ENCODE peak calls at places on chromosomes 16 and 17, in six cellular contexts. D is GM10248, U is left lung, W is type B pancreatic cell, R is Caco-2, T is colonic mucosa. Y is an unnamed sample.

GRCh38 chr16:67562526-67562917 is at the start of gene CTCF:
- DNase-seq in D (peak), U (peak), W (no peak), R (peak), T (peak), Y (peak)

GRCh38 chr16:81879625-81880024 is 100.5 kb downstream of the PLCG2 start:
- DNase-seq in D (no peak), U (no peak), W (no peak), R (no peak), T (no peak), Y (no peak)

GRCh38 chr17:64785050-64785449 is 122.9 kb upstream of the SMURF2 start:
- DNase-seq in D (no peak), U (no peak), W (no peak), R (no peak), T (no peak), Y (no peak)

GRCh38 chr17:951388-952132 is 28.0 kb downstream of the NXN start:
- DNase-seq in D (no peak), U (no peak), W (peak), R (peak), T (no peak), Y (no peak)

GRCh38 chr17:53924530-53925455 is 102.1 kb downstream of the KIF2B start:
- DNase-seq in D (no peak), U (no peak), W (no peak), R (peak), T (no peak), Y (no peak)

GRCh38 chr16:2816751-2817495 is at the start of gene PRSS21:
- DNase-seq in D (no peak), U (no peak), W (no peak), R (no peak), T (no peak), Y (no peak)

GRCh38 chr17:144936-145670 is 7.7 kb downstream of the SCGB1C2 start:
- DNase-seq in D (no peak), U (peak), W (peak), R (peak), T (peak), Y (no peak)

GRCh38 chr16:56211471-56211944 is 20.2 kb downstream of the GNAO1 start:
- DNase-seq in D (no peak), U (no peak), W (no peak), R (no peak), T (no peak), Y (no peak)

GRCh38 chr17:82963104-82963950 is 116.1 kb upstream of the METRNL start:
- DNase-seq in D (peak), U (peak), W (peak), R (peak), T (peak), Y (peak)

GRCh38 chr17:7842950-7843535 is 9.0 kb downstream of the KDM6B start:
- DNase-seq in D (no peak), U (peak), W (no peak), R (no peak), T (peak), Y (no peak)

GRCh38 chr17:77371117-77371887 is 230.5 kb downstream of the SEC14L1 start:
- DNase-seq in D (no peak), U (peak), W (no peak), R (no peak), T (no peak), Y (no peak)

GRCh38 chr16:85306793-85307551 is 194.7 kb upstream of the CIBAR2 start:
- DNase-seq in D (no peak), U (no peak), W (no peak), R (no peak), T (no peak), Y (no peak)

GRCh38 chr16:1442697-1443096 is 1.7 kb downstream of the CCDC154 start:
- DNase-seq in D (no peak), U (no peak), W (no peak), R (no peak), T (no peak), Y (no peak)

GRCh38 chr17:37373530-37374159 is 2.1 kb upstream of the C17orf78 start:
- DNase-seq in D (peak), U (no peak), W (no peak), R (peak), T (peak), Y (peak)

GRCh38 chr16:84995666-84996065 is 15.7 kb downstream of the ZDHHC7 start:
- DNase-seq in D (no peak), U (no peak), W (no peak), R (no peak), T (no peak), Y (no peak)

GRCh38 chr17:47907932-47908562 is 12.0 kb downstream of the SP2 start:
- DNase-seq in D (no peak), U (no peak), W (no peak), R (no peak), T (no peak), Y (no peak)

GRCh38 chr16:974606-975312 is 4.0 kb upstream of the LMF1 start:
- DNase-seq in D (no peak), U (no peak), W (peak), R (no peak), T (no peak), Y (no peak)

GRCh38 chr17:17191346-17191792 is 14.8 kb downstream of the PLD6 start:
- DNase-seq in D (no peak), U (no peak), W (no peak), R (no peak), T (no peak), Y (no peak)

GRCh38 chr16:27551046-27551445 is 1.1 kb downstream of the KATNIP start:
- DNase-seq in D (no peak), U (no peak), W (no peak), R (no peak), T (no peak), Y (no peak)

GRCh38 chr16:87927195-87927562 is 9.2 kb downstream of the CA5A start:
- DNase-seq in D (no peak), U (no peak), W (no peak), R (peak), T (no peak), Y (no peak)

GRCh38 chr16:87931504-87931903 is 4.8 kb downstream of the CA5A start:
- DNase-seq in D (no peak), U (no peak), W (no peak), R (no peak), T (no peak), Y (no peak)

GRCh38 chr16:87929986-87930385 is 6.3 kb downstream of the CA5A start:
- DNase-seq in D (no peak), U (no peak), W (no peak), R (no peak), T (no peak), Y (no peak)

GRCh38 chr16:87933140-87933495 is 3.2 kb downstream of the CA5A start:
- DNase-seq in D (no peak), U (no peak), W (no peak), R (no peak), T (no peak), Y (no peak)

DNA sequence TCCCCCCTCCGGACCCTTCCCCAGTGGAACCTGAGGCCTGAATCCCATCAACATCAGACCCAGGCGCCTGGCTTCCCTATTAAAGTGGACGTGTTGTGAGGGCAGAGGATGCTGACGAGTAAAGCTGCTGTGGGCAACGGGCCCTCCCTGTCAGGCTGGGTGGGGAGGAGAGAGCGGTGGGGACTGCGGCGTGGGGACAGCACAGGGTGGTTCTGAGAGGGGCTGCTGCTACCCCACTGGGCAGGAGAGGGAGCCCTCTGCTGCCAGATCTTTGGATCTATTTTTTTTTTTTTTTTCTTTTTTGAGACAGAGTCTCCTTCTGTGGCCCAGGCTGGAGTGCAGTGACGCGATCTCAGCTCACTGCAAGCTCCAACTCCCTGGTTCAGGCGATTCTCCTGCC is 5.9 kb downstream of the CA5A start:
- DNase-seq in D (no peak), U (no peak), W (no peak), R (peak), T (no peak), Y (no peak)
- TF ChIP-seq CTCF in D (peak), U (no peak), W (peak), R (peak), T (no peak), Y (peak)

GRCh38 chr17:5843366-5844026 is 226.7 kb upstream of the WSCD1 start:
- DNase-seq in D (no peak), U (no peak), W (no peak), R (no peak), T (no peak), Y (no peak)

GRCh38 chr17:5837055-5837491 is 233.1 kb upstream of the WSCD1 start:
- DNase-seq in D (no peak), U (no peak), W (no peak), R (no peak), T (no peak), Y (no peak)

GRCh38 chr17:5840811-5841446 is 229.2 kb upstream of the WSCD1 start:
- DNase-seq in D (no peak), U (no peak), W (no peak), R (no peak), T (no peak), Y (no peak)

GRCh38 chr17:5841862-5842261 is 228.3 kb upstream of the WSCD1 start:
- DNase-seq in D (no peak), U (no peak), W (no peak), R (no peak), T (no peak), Y (no peak)

GRCh38 chr17:5838661-5839300 is 231.4 kb upstream of the WSCD1 start:
- DNase-seq in D (no peak), U (no peak), W (no peak), R (no peak), T (no peak), Y (no peak)
- TF ChIP-seq CTCF in D (no peak), U (no peak), W (peak), R (no peak), T (no peak), Y (no peak)

GRCh38 chr17:40791808-40792436 is 7.8 kb downstream of the KRT28 start:
- DNase-seq in D (no peak), U (no peak), W (no peak), R (peak), T (no peak), Y (no peak)
- TF ChIP-seq CTCF in D (peak), U (peak), W (peak), R (peak), T (peak), Y (no peak)

GRCh38 chr17:50356418-50356817 is 10.5 kb downstream of the XYLT2 start:
- DNase-seq in D (no peak), U (no peak), W (no peak), R (no peak), T (no peak), Y (no peak)
- TF ChIP-seq CTCF in D (no peak), U (no peak), W (no peak), R (no peak), T (no peak), Y (no peak)

DNA sequence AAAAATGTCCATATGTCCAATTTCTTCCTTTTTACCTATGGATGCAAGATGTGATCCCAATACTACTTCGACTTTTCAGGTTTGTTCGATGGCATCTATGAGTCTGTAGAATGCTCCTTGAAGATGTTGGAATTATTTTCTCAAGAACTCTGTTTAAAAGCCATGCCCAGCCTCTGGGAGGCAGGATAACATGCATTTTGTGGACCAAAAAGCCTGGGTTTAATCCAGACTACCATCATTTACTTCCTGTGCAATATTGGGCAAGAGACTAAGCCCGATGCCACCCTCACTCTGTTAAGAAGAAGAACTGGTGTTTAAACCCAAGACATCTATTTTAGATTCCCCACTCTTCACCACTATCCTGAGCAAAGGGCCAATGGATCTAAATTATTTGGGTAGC is 42.8 kb upstream of the SALL1 start:
- DNase-seq in D (no peak), U (no peak), W (no peak), R (no peak), T (no peak), Y (no peak)
- TF ChIP-seq CTCF in D (no peak), U (no peak), W (no peak), R (no peak), T (no peak), Y (no peak)

DNA sequence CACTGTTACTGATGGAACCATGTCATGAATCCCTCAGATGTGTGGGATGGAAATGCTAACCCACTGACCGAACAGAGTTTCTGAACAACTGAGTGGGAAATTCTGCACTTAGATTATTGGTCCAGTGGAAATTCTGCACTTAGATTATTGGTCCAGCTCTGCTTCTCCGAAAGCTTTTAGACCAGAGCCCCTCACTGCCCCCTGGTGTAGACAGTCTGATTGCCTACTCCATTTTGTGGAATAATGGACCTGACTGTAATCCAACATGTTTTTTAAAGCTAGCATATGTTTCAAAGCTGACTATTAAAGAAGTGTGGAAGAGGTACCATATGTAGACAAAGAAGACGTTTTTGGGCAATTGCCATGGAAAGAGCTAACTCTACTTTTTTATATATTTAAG is 50.3 kb upstream of the TBX2 start:
- DNase-seq in D (no peak), U (no peak), W (no peak), R (peak), T (no peak), Y (no peak)
- TF ChIP-seq CTCF in D (no peak), U (no peak), W (peak), R (peak), T (no peak), Y (no peak)

GRCh38 chr16:17278988-17279387 is 191.8 kb downstream of the XYLT1 start:
- DNase-seq in D (no peak), U (no peak), W (no peak), R (no peak), T (no peak), Y (no peak)

GRCh38 chr16:17275076-17275732 is 195.6 kb downstream of the XYLT1 start:
- DNase-seq in D (no peak), U (no peak), W (no peak), R (peak), T (peak), Y (peak)

GRCh38 chr16:17275989-17276530 is 194.7 kb downstream of the XYLT1 start:
- DNase-seq in D (no peak), U (no peak), W (no peak), R (no peak), T (no peak), Y (no peak)

GRCh38 chr16:17276610-17277009 is 194.2 kb downstream of the XYLT1 start:
- DNase-seq in D (no peak), U (no peak), W (no peak), R (no peak), T (no peak), Y (no peak)

DNA sequence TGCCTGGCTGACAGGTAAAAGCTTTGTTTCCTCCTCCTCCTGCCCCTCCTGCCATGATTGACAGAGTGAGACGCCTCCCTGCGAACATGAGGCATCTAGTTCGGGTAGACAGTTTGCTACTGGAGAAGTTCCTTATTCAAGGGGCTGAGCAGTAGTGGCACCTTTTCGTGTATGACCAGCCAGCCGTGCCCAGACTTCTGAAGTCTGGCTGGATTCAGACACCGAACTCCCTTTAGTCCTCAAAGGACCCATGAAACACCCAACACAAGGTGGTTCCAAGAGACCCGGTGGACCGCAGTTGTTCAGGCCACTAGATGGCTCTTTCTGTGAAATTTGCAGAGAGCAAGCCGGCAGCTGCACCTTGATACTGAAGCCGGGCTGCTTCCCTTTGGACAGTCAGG is 192.8 kb downstream of the XYLT1 start:
- DNase-seq in D (peak), U (no peak), W (no peak), R (peak), T (peak), Y (peak)
- TF ChIP-seq CTCF in D (peak), U (peak), W (peak), R (no peak), T (peak), Y (peak)

GRCh38 chr16:14101415-14101814 is 30.3 kb downstream of the MRTFB start:
- DNase-seq in D (peak), U (no peak), W (no peak), R (no peak), T (no peak), Y (peak)

GRCh38 chr16:14102925-14103720 is 32.0 kb downstream of the MRTFB start:
- DNase-seq in D (no peak), U (no peak), W (no peak), R (no peak), T (no peak), Y (no peak)

GRCh38 chr16:14104066-14104465 is 32.9 kb downstream of the MRTFB start:
- DNase-seq in D (peak), U (no peak), W (no peak), R (no peak), T (no peak), Y (no peak)

GRCh38 chr16:14098081-14098480 is 27.0 kb downstream of the MRTFB start:
- DNase-seq in D (no peak), U (no peak), W (no peak), R (no peak), T (no peak), Y (no peak)

DNA sequence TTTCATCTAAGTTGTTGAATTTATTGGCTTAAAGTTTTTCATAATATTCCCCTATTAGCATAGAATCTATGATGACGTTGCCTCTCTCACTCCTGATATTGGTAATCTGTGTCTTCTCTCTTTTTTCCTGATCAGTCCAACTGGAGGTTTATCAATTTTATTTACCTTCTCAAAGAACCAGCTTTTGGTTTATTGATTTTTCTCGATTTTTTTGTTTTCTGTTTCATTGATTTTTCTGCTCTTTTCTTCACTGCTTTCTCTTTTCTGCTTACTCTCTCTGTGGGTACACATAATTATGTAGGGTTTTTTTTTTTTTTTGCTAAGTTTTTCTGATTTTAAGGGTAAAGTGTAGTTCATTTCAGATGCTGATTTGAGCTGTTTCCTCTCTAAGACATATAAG is 29.7 kb downstream of the MRTFB start:
- DNase-seq in D (no peak), U (no peak), W (no peak), R (no peak), T (no peak), Y (no peak)
- TF ChIP-seq CTCF in D (no peak), U (no peak), W (no peak), R (no peak), T (no peak), Y (no peak)